ENCODE peak calls at places on chromosomes 2 and 18, in seven cellular contexts. C is CD8-positive, alpha-beta memory T cell; N is Panc1; D is CD4-positive, alpha-beta T cell; V is left ventricle myocardium inferior; T is lower lobe of right lung; G is PC-3. E is an unnamed sample.

GRCh38 chr2:196318517-196319377 is 147.4 kb upstream of the STK17B start:
- DNase-seq in V (peak), C (no peak), N (no peak), T (no peak), D (no peak), G (no peak), E (no peak)

GRCh38 chr2:174051741-174052638 is 86.8 kb upstream of the SP3 start:
- DNase-seq in V (no peak), G (peak), C (no peak), T (no peak), N (no peak), D (no peak), E (no peak)

GRCh38 chr2:209933499-209934458 is 68.7 kb upstream of the RPE start:
- DNase-seq in D (no peak), G (peak), N (no peak), V (no peak), C (no peak), T (no peak), E (peak)

GRCh38 chr18:9615280-9615797 is 980 bp upstream of the PPP4R1 start:
- DNase-seq in C (no peak), V (no peak), T (no peak), G (no peak), N (no peak), D (no peak), E (no peak)

GRCh38 chr18:77132369-77133050 is at the start of gene MBP:
- DNase-seq in V (peak), C (peak), N (no peak), G (peak), T (peak), D (peak), E (no peak)

GRCh38 chr2:156405586-156405985 is 30.6 kb upstream of the GPD2 start:
- DNase-seq in G (no peak), C (no peak), D (no peak), V (no peak), N (no peak), T (peak), E (no peak)

GRCh38 chr2:128444044-128444771 is 125.5 kb upstream of the HS6ST1 start:
- DNase-seq in D (no peak), N (no peak), T (no peak), C (no peak), V (no peak), G (no peak), E (no peak)

GRCh38 chr2:188495990-188496431 is 204.3 kb downstream of the GULP1 start:
- DNase-seq in G (no peak), V (no peak), N (no peak), C (no peak), T (no peak), D (no peak), E (no peak)

GRCh38 chr18:56233595-56233994 is 404.8 kb downstream of the TXNL1 start:
- DNase-seq in T (no peak), V (no peak), G (peak), N (no peak), D (no peak), C (no peak), E (no peak)

GRCh38 chr2:53407363-53408080 is 360.1 kb upstream of the CHAC2 start:
- DNase-seq in T (no peak), V (no peak), N (no peak), G (peak), D (no peak), C (no peak), E (peak)

GRCh38 chr2:112163541-112163981 is 25.4 kb downstream of the FBLN7 start:
- DNase-seq in N (no peak), G (no peak), D (no peak), C (no peak), V (no peak), T (no peak), E (no peak)

GRCh38 chr2:98870516-98871158 is 65.4 kb downstream of the CRACDL start:
- DNase-seq in C (no peak), T (no peak), N (no peak), V (no peak), G (no peak), D (no peak), E (no peak)

GRCh38 chr2:213234641-213235040 is 49.6 kb upstream of the SPAG16 start:
- DNase-seq in N (no peak), G (no peak), T (no peak), C (no peak), V (no peak), D (no peak), E (no peak)

GRCh38 chr2:118971245-118972122 is 29.5 kb downstream of the MARCO start:
- DNase-seq in C (no peak), V (no peak), N (no peak), D (no peak), T (no peak), G (peak), E (peak)

GRCh38 chr2:164920430-164920829 is 34.9 kb downstream of the SLC38A11 start:
- DNase-seq in C (no peak), G (peak), D (no peak), T (no peak), N (no peak), V (no peak), E (peak)

GRCh38 chr2:236661762-236662110 is 92.1 kb downstream of the ACKR3 start:
- DNase-seq in D (no peak), C (no peak), V (no peak), N (no peak), G (no peak), T (no peak), E (no peak)

GRCh38 chr18:67742525-67742924 is 226.0 kb upstream of the DSEL start:
- DNase-seq in G (no peak), N (no peak), V (no peak), D (no peak), T (no peak), C (no peak), E (no peak)

GRCh38 chr2:133040175-133040574 is 370.2 kb upstream of the LYPD1 start:
- DNase-seq in C (no peak), V (no peak), T (no peak), G (no peak), D (no peak), N (no peak), E (no peak)

GRCh38 chr2:19020144-19021099 is 338.0 kb downstream of the OSR1 start:
- DNase-seq in V (no peak), N (no peak), T (no peak), C (no peak), D (no peak), G (no peak), E (no peak)

GRCh38 chr2:236531991-236532390 is 37.6 kb upstream of the ACKR3 start:
- DNase-seq in D (no peak), C (no peak), T (no peak), V (no peak), N (no peak), G (no peak), E (no peak)

GRCh38 chr2:8534729-8535397 is 147.0 kb upstream of the ID2 start:
- DNase-seq in T (peak), D (no peak), V (peak), C (no peak), N (no peak), G (no peak), E (no peak)

GRCh38 chr2:85935746-85936208 is 47.0 kb upstream of the ST3GAL5 start:
- DNase-seq in G (peak), N (no peak), D (no peak), V (no peak), T (no peak), C (no peak), E (no peak)

GRCh38 chr2:223576873-223577272 is 25.3 kb downstream of the SCG2 start:
- DNase-seq in D (no peak), G (no peak), N (no peak), T (no peak), C (no peak), V (no peak), E (no peak)

GRCh38 chr2:113077921-113078320 is 10.2 kb downstream of the IL1F10 start:
- DNase-seq in V (no peak), G (peak), T (no peak), D (no peak), N (no peak), C (no peak), E (peak)

GRCh38 chr2:203936535-203936934 is at the start of gene ICOS:
- DNase-seq in C (peak), T (no peak), V (no peak), D (peak), N (no peak), G (no peak), E (no peak)

GRCh38 chr18:56505293-56505692 is 133.1 kb downstream of the TXNL1 start:
- DNase-seq in T (no peak), G (no peak), D (no peak), C (no peak), V (no peak), N (no peak), E (no peak)

GRCh38 chr2:199488772-199489400 is 31.1 kb upstream of the SATB2 start:
- DNase-seq in N (no peak), C (no peak), T (no peak), V (no peak), G (peak), D (peak), E (no peak)

GRCh38 chr2:189548686-189549439 is 31.7 kb downstream of the SLC40A1 start:
- DNase-seq in G (peak), C (peak), D (no peak), V (no peak), N (no peak), T (no peak), E (no peak)

GRCh38 chr18:59547691-59548182 is 149.5 kb downstream of the CCBE1 start:
- DNase-seq in C (no peak), T (no peak), D (no peak), N (no peak), G (no peak), V (no peak), E (no peak)

DNA sequence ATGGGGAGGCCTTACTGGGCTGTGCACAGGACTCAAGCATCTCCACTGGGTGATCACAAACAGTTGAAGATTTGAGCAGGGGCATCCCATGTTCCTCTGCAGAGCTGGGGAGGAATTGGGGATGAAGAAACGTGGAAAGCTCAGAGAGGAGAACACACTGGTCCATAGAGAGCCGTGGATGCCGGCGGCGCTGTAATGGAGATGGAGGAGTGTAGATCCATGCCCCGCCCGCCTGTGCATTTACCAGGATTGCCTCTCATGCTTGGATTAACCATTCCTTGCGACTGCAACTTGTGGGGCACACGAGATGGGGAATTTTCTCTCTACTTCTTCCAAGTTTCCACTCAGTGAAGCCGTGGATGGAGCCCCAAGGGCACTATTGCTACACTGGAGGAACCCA is 115.9 kb downstream of the NCK2 start:
- DNase-seq in G (no peak), V (no peak), N (no peak), D (no peak), C (no peak), T (no peak), E (no peak)
- H3K27ac ChIP-seq in G (no peak), V (no peak), N (no peak), D (peak), C (no peak), T (no peak), E (no peak)

GRCh38 chr18:48028081-48028480 is 97.6 kb upstream of the SMAD2 start:
- DNase-seq in C (no peak), N (no peak), G (no peak), T (peak), D (no peak), V (no peak), E (no peak)

GRCh38 chr18:48027401-48027931 is 97.0 kb upstream of the SMAD2 start:
- DNase-seq in G (no peak), D (no peak), C (no peak), T (peak), N (no peak), V (no peak), E (no peak)

GRCh38 chr18:48031011-48031480 is 100.6 kb upstream of the SMAD2 start:
- DNase-seq in N (no peak), T (peak), G (peak), D (no peak), V (no peak), C (no peak), E (no peak)

GRCh38 chr18:48029296-48029986 is 99.0 kb upstream of the SMAD2 start:
- DNase-seq in V (no peak), T (peak), C (no peak), G (no peak), D (no peak), N (no peak), E (no peak)

DNA sequence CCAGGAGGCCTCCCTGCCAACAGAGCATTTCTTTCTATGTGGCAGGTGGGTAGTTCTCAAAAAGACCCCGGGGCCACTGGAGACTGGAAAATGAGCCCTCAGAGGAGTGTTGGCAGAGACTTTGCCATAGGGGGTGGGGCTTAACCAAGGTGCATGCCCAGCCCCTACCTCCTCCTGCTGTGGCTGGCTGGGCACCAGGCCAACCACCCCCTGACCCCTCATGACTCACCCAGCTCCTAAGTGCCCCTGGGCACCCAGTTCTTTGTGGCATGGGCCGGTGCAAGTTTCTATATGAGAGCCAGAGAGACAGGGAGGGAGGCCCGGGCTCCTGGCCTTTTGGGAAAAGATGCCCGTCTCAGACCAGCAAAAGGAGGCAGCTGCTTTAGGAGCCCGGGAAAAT is 98.3 kb upstream of the SMAD2 start:
- DNase-seq in V (no peak), N (no peak), G (peak), T (peak), D (no peak), C (no peak), E (no peak)
- H3K27ac ChIP-seq in V (no peak), N (no peak), G (no peak), T (no peak), D (no peak), C (no peak), E (no peak)

GRCh38 chr2:240953426-240954425 is 44.7 kb upstream of the SNED1 start:
- DNase-seq in T (no peak), N (no peak), G (no peak), V (peak), D (no peak), C (no peak), E (no peak)

GRCh38 chr2:240954436-240955305 is 43.7 kb upstream of the SNED1 start:
- DNase-seq in T (no peak), V (no peak), G (no peak), N (no peak), C (no peak), D (no peak), E (no peak)

GRCh38 chr2:240951045-240951594 is 45.0 kb downstream of the CROCC2 start:
- DNase-seq in C (no peak), G (no peak), N (no peak), D (no peak), T (no peak), V (no peak), E (no peak)

GRCh38 chr2:240949791-240950705 is 43.9 kb downstream of the CROCC2 start:
- DNase-seq in G (no peak), D (no peak), C (no peak), V (peak), N (no peak), T (peak), E (no peak)

DNA sequence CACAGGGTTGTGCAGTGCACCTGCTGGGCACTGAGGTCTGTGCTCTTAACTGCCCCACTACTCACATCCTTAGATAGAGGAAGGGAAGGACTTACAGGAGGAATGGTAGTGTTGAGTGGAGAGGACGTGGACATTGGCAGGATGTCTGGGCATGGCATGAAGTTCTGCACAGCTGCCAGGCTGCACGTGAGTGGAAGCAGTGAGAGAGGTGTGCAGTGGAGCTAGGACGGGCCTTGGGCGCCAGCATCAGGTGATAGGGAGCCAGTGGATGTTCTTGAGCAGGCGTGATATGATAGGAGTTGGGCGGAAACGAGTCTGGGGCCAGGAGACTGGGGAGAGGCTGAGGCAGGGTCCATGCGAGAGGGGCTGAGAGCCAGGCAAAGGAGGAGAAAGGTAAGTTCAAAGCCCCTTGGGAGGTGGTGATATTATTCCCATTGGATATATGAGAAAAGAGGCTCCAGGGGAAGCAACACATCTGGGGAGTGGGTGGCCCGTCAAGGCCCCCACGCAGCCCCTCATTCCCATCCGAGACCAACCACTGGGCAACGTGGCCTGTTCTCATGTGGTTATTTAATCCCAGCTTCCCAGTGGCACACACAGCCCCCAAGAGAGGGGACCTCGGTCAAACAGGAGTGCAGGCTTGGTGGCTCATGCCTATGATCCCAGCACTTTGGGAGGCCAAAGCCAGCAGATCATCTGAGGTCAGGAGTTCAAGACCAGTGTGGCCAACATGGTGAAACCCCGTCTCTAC is 45.7 kb upstream of the SNED1 start:
- DNase-seq in D (no peak), C (no peak), N (no peak), G (no peak), T (peak), V (peak), E (no peak)
- H3K27ac ChIP-seq in D (no peak), C (no peak), N (no peak), G (no peak), T (no peak), V (no peak), E (no peak)

GRCh38 chr2:23823863-23824262 is 103.1 kb downstream of the ATAD2B start:
- DNase-seq in V (no peak), C (no peak), T (no peak), G (no peak), D (no peak), N (no peak), E (no peak)

GRCh38 chr2:23826771-23827170 is 100.2 kb downstream of the ATAD2B start:
- DNase-seq in C (no peak), G (no peak), D (no peak), N (no peak), T (no peak), V (no peak), E (no peak)

GRCh38 chr2:23828256-23828980 is 98.5 kb downstream of the ATAD2B start:
- DNase-seq in D (no peak), N (no peak), G (peak), V (no peak), C (no peak), T (no peak), E (no peak)

GRCh38 chr2:23824777-23825212 is 102.1 kb downstream of the ATAD2B start:
- DNase-seq in V (no peak), G (peak), D (peak), T (no peak), N (peak), C (peak), E (no peak)

DNA sequence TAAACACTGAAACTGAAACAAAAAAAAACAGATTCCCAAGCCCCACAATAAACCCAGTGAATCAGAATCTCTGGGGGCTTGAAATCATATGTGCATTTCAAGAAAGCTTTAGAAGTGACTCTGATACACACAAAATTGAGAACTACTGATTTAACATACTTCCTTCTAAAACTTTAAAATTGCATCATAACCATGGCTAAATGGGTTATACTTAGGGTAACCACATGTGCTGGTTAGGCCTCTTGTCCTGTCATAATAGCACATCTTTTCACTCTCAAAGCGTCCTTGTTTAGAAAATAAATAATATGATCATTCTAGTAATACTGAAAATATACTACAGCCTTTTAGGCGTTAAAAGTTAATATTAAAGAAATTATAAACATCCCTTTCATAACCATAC is 100.8 kb downstream of the ATAD2B start:
- DNase-seq in C (no peak), G (no peak), D (no peak), N (no peak), V (no peak), T (no peak), E (no peak)
- H3K27ac ChIP-seq in C (no peak), G (no peak), D (no peak), N (no peak), V (no peak), T (no peak), E (peak)

E was measured in epithelial cell of prostate.